ENCODE peak calls at places on chromosomes 7 and 10, in ten cellular contexts. N is retina, E is right atrium auricular region, D is H9, H is H7, Q is neural crest cell, Y is RCC 7860, C is SW 1271, T is neural progenitor cell, U is Kasumi-1. O is an unnamed sample.

GRCh38 chr10:83582407-83583095 is 556.8 kb upstream of the GHITM start:
- DNase-seq in N (no peak), E (no peak), D (no peak), H (no peak), Q (no peak), Y (no peak), C (no peak), T (no peak), U (no peak), O (no peak)

GRCh38 chr7:6536899-6537298 is 14.4 kb downstream of the GRID2IP start:
- DNase-seq in N (peak; percentile 48), E (no peak), D (peak; percentile 94), H (peak; percentile 99), Q (peak; percentile 49), Y (no peak), C (no peak), T (peak; percentile 75), U (no peak), O (no peak)

GRCh38 chr7:75546272-75547015 is 54.3 kb downstream of the SPDYE5 start:
- DNase-seq in N (no peak), E (no peak), D (no peak), H (no peak), Q (no peak), Y (no peak), C (no peak), T (no peak), U (no peak), O (no peak)

GRCh38 chr7:75876126-75876881 is 2.5 kb upstream of the RHBDD2 start:
- DNase-seq in N (no peak), E (no peak), D (no peak), H (no peak), Q (no peak), Y (no peak), C (no peak), T (no peak), U (no peak), O (peak; percentile 39)

GRCh38 chr10:1559311-1559710 is 178.0 kb downstream of the ADARB2 start:
- DNase-seq in N (peak; percentile 43), E (no peak), D (no peak), H (no peak), Q (no peak), Y (no peak), C (no peak), T (no peak), U (no peak), O (no peak)

GRCh38 chr10:90227259-90227658 is 525.9 kb downstream of the KIF20B start:
- DNase-seq in N (no peak), E (no peak), D (no peak), H (no peak), Q (no peak), Y (peak; percentile 97), C (no peak), T (no peak), U (no peak), O (peak; percentile 58)

GRCh38 chr7:39749177-39749576 is 125.8 kb downstream of the RALA start:
- DNase-seq in N (no peak), E (no peak), D (no peak), H (no peak), Q (no peak), Y (peak; percentile 43), C (no peak), T (no peak), U (no peak), O (no peak)

GRCh38 chr7:140367528-140367927 is 30.8 kb downstream of the SLC37A3 start:
- DNase-seq in N (no peak), E (no peak), D (no peak), H (no peak), Q (no peak), Y (no peak), C (no peak), T (no peak), U (no peak), O (no peak)

GRCh38 chr7:27714831-27715444 is 25.0 kb upstream of the TAX1BP1 start:
- DNase-seq in N (no peak), E (no peak), D (no peak), H (no peak), Q (no peak), Y (no peak), C (no peak), T (no peak), U (no peak), O (no peak)

GRCh38 chr10:52566471-52567246 is 205.9 kb downstream of the MBL2 start:
- DNase-seq in N (no peak), E (no peak), D (no peak), H (peak; percentile 8), Q (no peak), Y (peak; percentile 10), C (no peak), T (peak; percentile 61), U (peak; percentile 46), O (peak; percentile 71)

GRCh38 chr10:71236286-71236685 is 23.9 kb downstream of the UNC5B start:
- DNase-seq in N (no peak), E (no peak), D (no peak), H (no peak), Q (no peak), Y (no peak), C (no peak), T (no peak), U (no peak), O (no peak)

GRCh38 chr10:101001225-101002035 is 1.8 kb downstream of the LZTS2 start:
- DNase-seq in N (peak; percentile 49), E (peak; percentile 97), D (no peak), H (peak; percentile 62), Q (no peak), Y (peak; percentile 77), C (no peak), T (peak; percentile 39), U (no peak), O (no peak)

GRCh38 chr7:24885305-24885704 is 94.7 kb downstream of the OSBPL3 start:
- DNase-seq in N (no peak), E (no peak), D (no peak), H (no peak), Q (no peak), Y (no peak), C (no peak), T (no peak), U (no peak), O (no peak)

GRCh38 chr10:77029684-77030407 is 607.8 kb downstream of the KCNMA1 start:
- DNase-seq in N (no peak), E (no peak), D (no peak), H (no peak), Q (no peak), Y (no peak), C (no peak), T (no peak), U (no peak), O (no peak)

GRCh38 chr10:128035557-128035973 is 90.7 kb downstream of the MKI67 start:
- DNase-seq in N (peak; percentile 38), E (peak; percentile 68), D (peak; percentile 82), H (peak; percentile 90), Q (peak; percentile 53), Y (no peak), C (no peak), T (peak; percentile 67), U (peak; percentile 32), O (peak; percentile 59)

GRCh38 chr7:1579481-1580421 is 9.9 kb upstream of the PSMG3 start:
- DNase-seq in N (peak; percentile 81), E (peak; percentile 69), D (peak; percentile 94), H (peak; percentile 96), Q (peak; percentile 78), Y (peak; percentile 37), C (peak; percentile 44), T (peak; percentile 86), U (peak; percentile 11), O (peak; percentile 71)

GRCh38 chr7:100604078-100604975 is 2.2 kb downstream of the PCOLCE start:
- DNase-seq in N (peak; percentile 89), E (peak; percentile 82), D (peak; percentile 91), H (peak; percentile 99), Q (peak; percentile 67), Y (peak; percentile 42), C (peak; percentile 39), T (peak; percentile 90), U (peak; percentile 74), O (peak; percentile 91)

GRCh38 chr7:17625038-17625437 is 315.3 kb downstream of the SNX13 start:
- DNase-seq in N (no peak), E (no peak), D (no peak), H (no peak), Q (no peak), Y (peak; percentile 88), C (no peak), T (no peak), U (no peak), O (no peak)

GRCh38 chr10:7258948-7259523 is 151.8 kb downstream of the SFMBT2 start:
- DNase-seq in N (no peak), E (no peak), D (no peak), H (no peak), Q (no peak), Y (no peak), C (no peak), T (no peak), U (peak; percentile 88), O (no peak)

GRCh38 chr10:61063035-61063434 is 119.0 kb upstream of the RHOBTB1 start:
- DNase-seq in N (no peak), E (no peak), D (no peak), H (no peak), Q (no peak), Y (no peak), C (no peak), T (no peak), U (no peak), O (no peak)

GRCh38 chr10:48493083-48493871 is 111.6 kb downstream of the ARHGAP22 start:
- DNase-seq in N (no peak), E (peak; percentile 57), D (peak; percentile 27), H (peak; percentile 14), Q (no peak), Y (no peak), C (no peak), T (no peak), U (peak; percentile 96), O (peak; percentile 71)

GRCh38 chr7:38682602-38683001 is 51.4 kb upstream of the AMPH start:
- DNase-seq in N (no peak), E (no peak), D (no peak), H (no peak), Q (no peak), Y (no peak), C (no peak), T (no peak), U (no peak), O (no peak)

GRCh38 chr7:153550173-153550572 is 502.0 kb upstream of the DPP6 start:
- DNase-seq in N (no peak), E (no peak), D (no peak), H (no peak), Q (no peak), Y (no peak), C (no peak), T (no peak), U (no peak), O (no peak)

GRCh38 chr10:69847458-69847857 is 45.8 kb downstream of the COL13A1 start:
- DNase-seq in N (no peak), E (no peak), D (no peak), H (peak; percentile 67), Q (no peak), Y (no peak), C (no peak), T (peak; percentile 62), U (no peak), O (no peak)

O was measured in OCI-M1.